ENCODE peak calls at places on chromosomes 7 and 10, in four cellular contexts. Z, R, J and Q are unnamed samples. For H3K9me3 and H3K36me3, the result is how much of the 10 kb centered on the place peaks cover.

GRCh38 chr10:117274509-117274908 is 33.6 kb downstream of the SLC18A2 start:
- DNase-seq in R (no peak), J (no peak), Z (no peak), Q (no peak)

GRCh38 chr7:138151731-138152577 is 75.7 kb downstream of the AKR1D1 start:
- DNase-seq in R (no peak), Z (no peak), J (no peak), Q (no peak)

GRCh38 chr10:88528196-88528595 is 54.9 kb downstream of the RNLS start:
- DNase-seq in Z (no peak), R (no peak), J (no peak), Q (no peak)

GRCh38 chr7:116679495-116679894 is 7.5 kb downstream of the MET start:
- DNase-seq in J (no peak), Z (no peak), R (no peak), Q (no peak)

GRCh38 chr7:43385856-43386255 is 197.1 kb upstream of the STK17A start:
- DNase-seq in J (no peak), Z (no peak), R (no peak), Q (no peak)

GRCh38 chr7:132933076-132933466 is 148.8 kb downstream of the CHCHD3 start:
- DNase-seq in Z (no peak), R (no peak), J (no peak), Q (no peak)

GRCh38 chr7:30281791-30282190 is 2.6 kb upstream of the ZNRF2 start:
- DNase-seq in R (no peak), Z (no peak), J (no peak), Q (no peak)

GRCh38 chr10:99809931-99810615 is 27.6 kb downstream of the ABCC2 start:
- DNase-seq in Z (no peak), J (no peak), R (no peak), Q (no peak)

GRCh38 chr7:43362652-43363428 is 220.1 kb upstream of the STK17A start:
- DNase-seq in R (no peak), Z (peak), J (no peak), Q (no peak)

GRCh38 chr10:62250594-62251198 is 17.9 kb downstream of the RTKN2 start:
- DNase-seq in R (no peak), J (no peak), Z (no peak), Q (no peak)

GRCh38 chr10:132746801-132747625 is 38.9 kb downstream of the NKX6-2 start:
- DNase-seq in J (no peak), Z (peak), R (no peak), Q (no peak)

GRCh38 chr10:94198324-94198723 is 164.4 kb downstream of the NOC3L start:
- DNase-seq in Z (no peak), R (no peak), J (no peak), Q (no peak)

GRCh38 chr7:15686209-15686956 is at the start of gene MEOX2:
- DNase-seq in R (no peak), Z (peak), J (no peak), Q (no peak)

GRCh38 chr10:80168111-80168511 is 35.6 kb downstream of the PLAC9 start:
- DNase-seq in J (no peak), R (peak), Z (no peak), Q (peak)

GRCh38 chr7:22001345-22002004 is 55.8 kb upstream of the CDCA7L start:
- DNase-seq in J (peak), R (no peak), Z (peak), Q (no peak)

GRCh38 chr7:120547605-120548004 is 274.6 kb downstream of the KCND2 start:
- DNase-seq in R (no peak), J (no peak), Z (no peak), Q (no peak)

GRCh38 chr10:131165092-131165491 is 146.4 kb downstream of the TCERG1L start:
- DNase-seq in R (no peak), Z (no peak), J (no peak), Q (no peak)

GRCh38 chr10:11192304-11193018 is 174.8 kb downstream of the CELF2 start:
- DNase-seq in J (no peak), Z (peak), R (no peak), Q (no peak)

GRCh38 chr7:39904077-39904486 is 46.0 kb upstream of the CDK13 start:
- DNase-seq in Z (no peak), J (no peak), R (no peak), Q (no peak)

GRCh38 chr7:22109761-22110160 is 164.1 kb upstream of the CDCA7L start:
- DNase-seq in J (no peak), Z (peak), R (no peak), Q (no peak)

GRCh38 chr7:76234931-76235441 is 33.3 kb downstream of the SRRM3 start:
- DNase-seq in J (peak), Z (peak), R (peak), Q (peak)

GRCh38 chr7:136640977-136641376 is 227.5 kb upstream of the CHRM2 start:
- DNase-seq in J (no peak), Z (peak), R (no peak), Q (no peak)

GRCh38 chr10:27660268-27660667 is 85.4 kb downstream of the MKX start:
- DNase-seq in Z (no peak), J (no peak), R (no peak), Q (no peak)

GRCh38 chr10:110684800-110685446 is 40.8 kb downstream of the RBM20 start:
- DNase-seq in J (no peak), R (no peak), Z (peak), Q (no peak)

GRCh38 chr7:83036721-83037380 is 125.8 kb downstream of the PCLO start:
- DNase-seq in Z (no peak), R (no peak), J (no peak), Q (no peak)

GRCh38 chr7:102260856-102261255 is 25.8 kb upstream of the SH2B2 start:
- DNase-seq in R (no peak), Z (peak), J (no peak), Q (no peak)

GRCh38 chr7:30241767-30242166 is 42.6 kb upstream of the ZNRF2 start:
- DNase-seq in J (no peak), R (no peak), Z (no peak), Q (no peak)

GRCh38 chr10:79025113-79025832 is 43.5 kb upstream of the ZMIZ1 start:
- DNase-seq in R (peak), J (peak), Z (peak), Q (peak)

GRCh38 chr10:112951349-112952281 is 1.6 kb downstream of the TCF7L2 start:
- DNase-seq in Z (peak), R (peak), J (peak), Q (peak)

GRCh38 chr7:128903621-128904361 is 6.7 kb downstream of the KCP start:
- DNase-seq in J (no peak), R (peak), Z (no peak), Q (no peak)

GRCh38 chr10:117936136-117936535 is 110.6 kb downstream of the RAB11FIP2 start:
- DNase-seq in J (no peak), Z (peak), R (no peak), Q (no peak)

GRCh38 chr7:99408347-99409191 is at the start of the genes BUD31 and PDAP1:
- DNase-seq in J (peak), Z (peak), R (peak), Q (peak)

GRCh38 chr7:99407849-99408346 is 499 bp downstream of the PDAP1 start:
- DNase-seq in R (no peak), Z (peak), J (peak), Q (peak)

GRCh38 chr7:99410635-99411034 is 1.9 kb downstream of the BUD31 start:
- DNase-seq in J (no peak), Z (no peak), R (no peak), Q (no peak)

GRCh38 chr7:99409192-99409572 is 413 bp downstream of the BUD31 start:
- DNase-seq in J (peak), R (no peak), Z (peak), Q (no peak)

GRCh38 chr7:99409814-99410213 is 1.0 kb downstream of the BUD31 start:
- DNase-seq in Z (no peak), J (no peak), R (no peak), Q (no peak)
- H3K27ac ChIP-seq in Z (peak), J (peak), R (peak), Q (peak)

GRCh38 chr7:64628721-64629120 is 37.2 kb upstream of the ZNF107 start:
- DNase-seq in J (no peak), Z (no peak), R (no peak), Q (no peak)
- H3K9me3 ChIP-seq in J (under half), Z (under half), R (under half), Q (under half)

GRCh38 chr10:67978749-67979148 is 94.3 kb downstream of the SIRT1 start:
- DNase-seq in Z (no peak), J (no peak), R (no peak), Q (no peak)
- H3K36me3 ChIP-seq in Z (under half), J (under half), R (under half), Q (under half)

DNA sequence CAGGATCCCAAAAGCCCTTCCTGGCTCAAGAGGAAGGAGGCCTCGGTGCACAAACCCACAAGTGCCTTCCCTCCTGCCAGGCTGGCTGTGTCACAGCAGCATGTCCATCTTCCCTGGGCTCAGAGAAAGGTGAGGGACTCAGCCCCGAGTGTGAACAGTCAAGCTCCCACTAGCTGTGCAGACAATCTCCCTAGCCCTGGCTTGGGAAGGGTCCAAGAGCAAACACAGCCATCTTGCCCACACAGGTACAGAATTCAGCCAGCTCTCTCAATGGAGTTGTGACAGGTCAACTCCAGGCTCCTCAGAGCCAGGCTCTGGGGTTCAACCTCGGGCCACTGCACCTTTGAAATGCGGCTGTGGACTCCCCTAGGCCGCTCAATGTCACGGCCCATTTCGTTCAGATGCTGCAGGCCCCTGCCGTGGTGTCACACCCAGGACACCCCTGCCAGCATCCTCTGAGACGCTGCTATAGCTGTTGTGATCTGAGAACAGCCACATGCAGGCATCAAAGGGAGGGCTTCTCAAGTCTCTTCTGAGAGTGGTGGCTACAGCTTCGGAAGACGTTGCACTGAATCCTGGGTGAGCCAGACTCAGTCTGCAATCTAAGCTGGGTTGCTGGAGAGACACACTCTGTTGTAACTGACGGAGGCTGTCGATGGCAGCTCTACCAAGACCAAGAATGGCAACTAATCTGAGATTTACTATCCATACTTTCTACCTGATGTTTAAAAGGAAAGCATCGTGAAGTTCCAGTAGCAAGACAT is 137.8 kb downstream of the DIP2C start:
- DNase-seq in R (no peak), J (no peak), Z (no peak), Q (no peak)
- H3K27ac ChIP-seq in R (no peak), J (no peak), Z (no peak), Q (no peak)

GRCh38 chr7:145134377-145134776 is 298.5 kb upstream of the TPK1 start:
- DNase-seq in Z (no peak), R (no peak), J (no peak), Q (no peak)
- H3K9me3 ChIP-seq in Z (under half), R (under half), J (under half), Q (under half)

GRCh38 chr7:134532155-134533089 is 5.1 kb downstream of the AKR1B10 start:
- DNase-seq in J (no peak), Z (no peak), R (no peak), Q (no peak)
- H3K36me3 ChIP-seq in J (under half), Z (under half), R (under half), Q (under half)